ENCODE peak calls at places on chromosomes 13 and 19, in nine cellular contexts. Y, O, P, U, J, X, D, Z and S are unnamed samples.

GRCh38 chr13:33547035-33547434 is 261.5 kb upstream of the STARD13 start:
- DNase-seq in Y (no peak), O (no peak), P (no peak), U (no peak), J (no peak), X (no peak), D (no peak), Z (no peak), S (no peak)

GRCh38 chr19:30161770-30162169 is 210.4 kb upstream of the ZNF536 start:
- DNase-seq in Y (no peak), O (no peak), P (no peak), U (no peak), J (no peak), X (no peak), D (no peak), Z (no peak), S (no peak)

GRCh38 chr19:8336072-8336569 is 6.9 kb downstream of the KANK3 start:
- DNase-seq in Y (no peak), O (no peak), P (no peak), U (no peak), J (no peak), X (no peak), D (peak), Z (no peak), S (no peak)

GRCh38 chr13:92345627-92346026 is 881.0 kb upstream of the GPC6 start:
- DNase-seq in Y (no peak), O (no peak), P (no peak), U (no peak), J (no peak), X (no peak), D (no peak), Z (no peak), S (no peak)

GRCh38 chr13:40206241-40207109 is 460.0 kb downstream of the FOXO1 start:
- DNase-seq in Y (no peak), O (no peak), P (no peak), U (no peak), J (no peak), X (no peak), D (no peak), Z (peak), S (no peak)

GRCh38 chr19:5947435-5947834 is 30.5 kb downstream of the RANBP3 start:
- DNase-seq in Y (peak), O (no peak), P (peak), U (peak), J (no peak), X (no peak), D (no peak), Z (peak), S (peak)

GRCh38 chr13:71303144-71303543 is 563.9 kb downstream of the DACH1 start:
- DNase-seq in Y (no peak), O (no peak), P (no peak), U (no peak), J (no peak), X (no peak), D (no peak), Z (no peak), S (no peak)

GRCh38 chr19:2578391-2578826 is 102.5 kb downstream of the GADD45B start:
- DNase-seq in Y (peak), O (peak), P (no peak), U (no peak), J (no peak), X (no peak), D (peak), Z (peak), S (peak)

GRCh38 chr13:75635101-75635620 is 969 bp upstream of the LMO7 start:
- DNase-seq in Y (no peak), O (no peak), P (peak), U (no peak), J (peak), X (peak), D (no peak), Z (peak), S (peak)

GRCh38 chr13:24005711-24006281 is 108.5 kb upstream of the C1QTNF9B start:
- DNase-seq in Y (no peak), O (no peak), P (no peak), U (no peak), J (no peak), X (no peak), D (no peak), Z (no peak), S (no peak)

GRCh38 chr19:2579678-2580280 is 103.9 kb downstream of the GADD45B start:
- DNase-seq in Y (no peak), O (no peak), P (no peak), U (peak), J (no peak), X (no peak), D (peak), Z (no peak), S (no peak)

GRCh38 chr13:112953591-112954487 is 15.2 kb upstream of the MCF2L start:
- DNase-seq in Y (no peak), O (no peak), P (no peak), U (peak), J (no peak), X (peak), D (peak), Z (no peak), S (no peak)

GRCh38 chr19:51689751-51690358 is 3.3 kb upstream of the SPACA6 start:
- DNase-seq in Y (peak), O (no peak), P (peak), U (no peak), J (no peak), X (no peak), D (peak), Z (peak), S (peak)

GRCh38 chr13:109954441-109954840 is 168.1 kb upstream of the IRS2 start:
- DNase-seq in Y (no peak), O (no peak), P (no peak), U (no peak), J (no peak), X (no peak), D (no peak), Z (no peak), S (no peak)

GRCh38 chr19:30214651-30215051 is 157.5 kb upstream of the ZNF536 start:
- DNase-seq in Y (no peak), O (no peak), P (no peak), U (no peak), J (no peak), X (no peak), D (no peak), Z (no peak), S (no peak)

GRCh38 chr19:40623403-40624239 is 22.5 kb downstream of the LTBP4 start:
- DNase-seq in Y (peak), O (peak), P (no peak), U (no peak), J (peak), X (peak), D (no peak), Z (peak), S (no peak)

GRCh38 chr13:32537580-32538233 is 888 bp downstream of the N4BP2L2 start:
- DNase-seq in Y (peak), O (no peak), P (peak), U (peak), J (no peak), X (no peak), D (peak), Z (peak), S (peak)

DNA sequence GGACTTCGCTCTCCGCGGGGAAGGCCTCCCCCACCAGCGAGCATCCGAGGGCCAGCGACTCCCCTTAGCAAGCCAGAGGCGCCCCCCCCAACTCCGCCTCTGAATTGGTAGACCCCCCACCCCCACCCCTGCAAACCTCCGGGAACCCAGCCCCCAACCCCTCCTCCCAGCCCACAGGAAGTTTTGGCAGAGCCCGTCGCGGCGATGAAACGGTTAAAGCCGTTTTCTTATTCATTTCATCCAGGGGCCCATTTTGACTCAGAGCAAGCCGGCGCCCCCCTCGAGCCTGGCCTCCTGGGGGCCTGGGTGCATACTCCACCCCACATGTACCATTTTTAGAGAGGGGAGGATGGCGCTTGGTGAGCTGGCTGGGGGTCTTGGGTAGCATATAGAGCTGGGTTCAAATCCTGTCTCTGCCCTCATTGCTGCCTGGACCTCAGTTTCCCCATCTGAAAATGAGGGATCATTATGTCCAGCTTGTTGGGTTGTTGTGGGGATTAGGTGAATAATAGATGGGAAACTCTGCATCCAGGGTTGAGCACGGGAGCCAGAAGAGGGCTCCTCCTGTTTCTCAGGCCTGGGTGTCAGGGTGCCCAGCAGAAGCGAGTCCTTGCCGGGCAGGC is 7.9 kb upstream of the JUNB start:
- DNase-seq in Y (no peak), O (no peak), P (no peak), U (no peak), J (peak), X (no peak), D (no peak), Z (no peak), S (no peak)
- TF ChIP-seq POLR2A in Y (no peak), O (no peak), P (no peak), U (no peak), J (no peak), X (no peak), D (no peak), Z (no peak), S (no peak)

GRCh38 chr19:11127905-11128304 is 27.7 kb downstream of the SPC24 start:
- DNase-seq in Y (no peak), O (no peak), P (no peak), U (no peak), J (no peak), X (no peak), D (no peak), Z (no peak), S (no peak)

GRCh38 chr19:11125994-11126685 is 29.4 kb downstream of the SPC24 start:
- DNase-seq in Y (peak), O (peak), P (peak), U (peak), J (peak), X (peak), D (peak), Z (peak), S (peak)

GRCh38 chr19:11123076-11123567 is 32.5 kb downstream of the SPC24 start:
- DNase-seq in Y (no peak), O (no peak), P (no peak), U (no peak), J (no peak), X (no peak), D (no peak), Z (no peak), S (no peak)
- TF ChIP-seq POLR2A in Y (no peak), O (no peak), P (no peak), U (no peak), J (no peak), X (no peak), D (no peak), Z (no peak), S (no peak)

GRCh38 chr19:57410748-57411671 is at the start of gene ZNF17:
- DNase-seq in Y (peak), O (peak), P (peak), U (peak), J (peak), X (peak), D (peak), Z (peak), S (peak)
- TF ChIP-seq POLR2A in Y (peak), O (peak), P (no peak), U (no peak), J (peak), X (peak), D (no peak), Z (peak), S (no peak)

GRCh38 chr13:74168263-74168675 is 34.1 kb upstream of the KLF12 start:
- DNase-seq in Y (no peak), O (no peak), P (no peak), U (no peak), J (no peak), X (peak), D (no peak), Z (peak), S (peak)
- TF ChIP-seq POLR2A in Y (no peak), O (no peak), P (no peak), U (no peak), J (no peak), X (no peak), D (no peak), Z (no peak), S (no peak)

GRCh38 chr13:50124536-50125305 is 109.5 kb downstream of the KCNRG start:
- DNase-seq in Y (peak), O (peak), P (peak), U (peak), J (peak), X (peak), D (peak), Z (peak), S (peak)

GRCh38 chr13:50125306-50125555 is 110.0 kb downstream of the KCNRG start:
- DNase-seq in Y (no peak), O (peak), P (no peak), U (no peak), J (no peak), X (no peak), D (no peak), Z (no peak), S (no peak)

GRCh38 chr13:50127017-50127725 is 111.9 kb downstream of the KCNRG start:
- DNase-seq in Y (peak), O (no peak), P (peak), U (peak), J (peak), X (no peak), D (peak), Z (peak), S (peak)

GRCh38 chr13:50126378-50127016 is 111.3 kb downstream of the KCNRG start:
- DNase-seq in Y (peak), O (no peak), P (no peak), U (no peak), J (peak), X (peak), D (peak), Z (no peak), S (peak)

GRCh38 chr13:50125556-50126377 is 110.5 kb downstream of the KCNRG start:
- DNase-seq in Y (peak), O (peak), P (peak), U (peak), J (peak), X (peak), D (peak), Z (peak), S (peak)
- TF ChIP-seq POLR2A in Y (peak), O (peak), P (peak), U (peak), J (peak), X (peak), D (no peak), Z (peak), S (peak)

DNA sequence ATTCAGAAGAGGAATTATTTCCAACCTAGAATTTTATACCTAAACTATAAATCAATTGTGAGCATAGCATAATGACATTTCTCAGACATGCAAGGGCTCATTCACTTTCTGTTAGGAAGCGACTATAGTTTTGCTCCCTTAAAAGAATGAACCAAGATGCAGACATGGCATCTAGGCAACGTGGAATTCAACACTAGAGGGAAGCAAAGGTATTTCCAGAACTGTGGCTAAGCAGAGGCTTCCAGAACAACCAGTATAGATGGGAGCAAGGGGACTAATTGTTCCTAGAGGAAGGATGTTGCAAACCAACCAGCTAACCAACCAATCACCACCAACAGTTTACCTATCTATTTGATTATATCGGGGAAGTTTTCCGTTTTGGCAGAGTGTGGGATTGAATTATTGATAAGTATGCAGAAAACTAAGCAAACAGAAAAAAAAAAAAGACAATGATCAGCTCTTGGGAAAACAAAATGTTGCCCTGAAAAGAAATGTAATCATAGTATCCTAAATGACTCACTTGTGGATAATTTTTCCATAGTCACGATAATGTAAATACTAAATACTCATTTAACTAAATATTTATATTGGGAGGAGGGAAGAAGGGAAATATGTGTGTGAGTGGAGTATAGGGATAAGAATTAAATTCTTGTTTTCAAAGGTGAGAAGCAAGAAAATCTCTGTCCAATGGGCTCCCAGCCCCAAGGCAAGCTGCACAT is 21.1 kb downstream of the ARL11 start:
- DNase-seq in Y (no peak), O (no peak), P (no peak), U (no peak), J (no peak), X (peak), D (no peak), Z (no peak), S (no peak)
- TF ChIP-seq POLR2A in Y (no peak), O (no peak), P (no peak), U (no peak), J (no peak), X (no peak), D (no peak), Z (no peak), S (no peak)